ENCODE peak calls at places on chromosomes 13 and 19, in four cellular contexts. S is K562, X is HepG2, B is SK-N-SH. I is an unnamed sample.

GRCh38 chr19:31831421-31831820 is 482.2 kb upstream of the TSHZ3 start:
- DNase-seq in S (no peak), X (no peak), B (no peak), I (no peak)

GRCh38 chr19:29680447-29680846 is 15.2 kb downstream of the PLEKHF1 start:
- DNase-seq in S (no peak), X (no peak), B (no peak), I (no peak)

GRCh38 chr13:50531917-50532899 is 311.3 kb downstream of the DLEU7 start:
- DNase-seq in S (no peak), X (no peak), B (peak), I (no peak)

GRCh38 chr13:98641075-98641474 is 64.2 kb upstream of the STK24 start:
- DNase-seq in S (no peak), X (no peak), B (no peak), I (no peak)

GRCh38 chr19:29748996-29749395 is 33.9 kb upstream of the C19orf12 start:
- DNase-seq in S (no peak), X (no peak), B (no peak), I (no peak)

GRCh38 chr19:55638864-55639359 is 1.9 kb upstream of the ZNF580 start:
- DNase-seq in S (no peak), X (peak), B (peak), I (peak)

GRCh38 chr19:51687791-51688664 is 5.1 kb upstream of the SPACA6 start:
- DNase-seq in S (peak), X (no peak), B (peak), I (peak)

GRCh38 chr19:45630463-45630862 is 8.7 kb downstream of the EML2 start:
- DNase-seq in S (no peak), X (no peak), B (peak), I (no peak)

GRCh38 chr19:35089554-35089953 is 26.1 kb upstream of the FXYD3 start:
- DNase-seq in S (no peak), X (no peak), B (no peak), I (no peak)

GRCh38 chr13:94056362-94056990 is 423.0 kb downstream of the DCT start:
- DNase-seq in S (no peak), X (no peak), B (no peak), I (no peak)

GRCh38 chr13:50693755-50694154 is 149.7 kb downstream of the DLEU7 start:
- DNase-seq in S (no peak), X (no peak), B (no peak), I (peak)

DNA sequence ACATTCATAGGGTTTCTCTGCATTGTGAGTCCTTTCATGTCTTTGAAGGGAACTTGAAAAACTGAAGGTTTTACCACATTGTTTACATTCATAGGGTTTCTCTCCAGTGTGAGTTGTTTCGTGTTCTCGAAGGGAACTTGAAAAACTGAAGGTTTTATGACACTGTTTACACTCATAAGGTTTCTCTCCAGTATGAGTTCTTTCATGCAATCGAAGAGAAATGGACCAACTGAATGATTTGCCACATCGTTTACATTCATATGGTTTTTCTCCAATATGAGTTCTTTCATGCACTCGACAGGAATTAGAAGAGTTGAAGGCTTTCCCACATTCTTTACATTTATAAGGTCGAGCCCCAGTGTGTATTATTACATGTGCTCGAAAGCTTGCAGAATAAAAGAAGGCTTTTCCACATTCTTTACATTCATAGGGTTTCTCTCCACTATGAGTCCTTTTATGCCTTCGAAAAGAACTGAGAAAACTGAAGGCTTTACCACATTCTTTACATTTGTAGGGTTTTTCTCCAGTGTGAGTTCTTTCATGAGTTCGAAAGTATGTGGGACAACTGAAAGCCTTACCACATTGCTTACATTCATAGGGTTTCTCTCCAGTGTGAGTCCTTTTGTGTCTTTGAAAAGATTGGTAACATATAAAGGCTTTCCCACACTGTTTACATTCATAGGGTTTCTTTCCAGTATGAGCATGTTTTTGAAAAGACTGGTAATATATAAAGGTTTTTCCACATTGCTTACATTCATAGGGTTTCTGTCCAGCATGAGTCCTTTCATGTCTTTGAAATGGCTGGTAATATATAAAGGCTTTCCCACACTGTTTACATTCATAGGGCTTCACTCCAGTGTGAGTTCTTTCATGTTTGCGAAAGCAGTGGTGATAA is 20.7 kb downstream of the ZNF14 start:
- DNase-seq in S (no peak), X (no peak), B (no peak), I (no peak)
- TF ChIP-seq FOXJ3 in S (no peak), X (no peak), B (no peak), I (no peak)

GRCh38 chr19:46951236-46951986 is 68.2 kb upstream of the NPAS1 start:
- DNase-seq in S (no peak), X (peak), B (no peak), I (no peak)
- TF ChIP-seq FOXJ3 in S (no peak), X (no peak), B (no peak), I (no peak)

DNA sequence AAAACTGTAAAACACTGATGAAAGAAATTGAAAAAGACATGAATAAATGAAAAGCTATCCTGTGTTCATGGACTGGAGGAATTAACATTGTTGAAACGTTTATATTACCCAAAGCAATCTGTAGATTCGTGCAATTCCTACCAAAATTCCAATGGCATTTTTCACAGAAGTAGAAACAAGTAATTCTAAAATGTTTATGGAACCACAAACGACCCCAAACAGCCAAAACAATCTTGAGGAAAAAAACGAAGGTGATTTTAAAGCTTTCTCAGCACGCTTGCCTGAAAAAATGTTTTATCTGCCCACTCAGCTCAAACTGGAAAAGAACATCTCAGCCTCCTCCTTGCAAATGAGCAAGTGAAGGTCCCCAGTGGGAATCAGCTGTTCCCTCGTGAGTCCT is 255.9 kb upstream of the IRS2 start:
- DNase-seq in S (no peak), X (no peak), B (no peak), I (no peak)
- TF ChIP-seq FOXJ3 in S (no peak), X (no peak), B (no peak), I (no peak)

DNA sequence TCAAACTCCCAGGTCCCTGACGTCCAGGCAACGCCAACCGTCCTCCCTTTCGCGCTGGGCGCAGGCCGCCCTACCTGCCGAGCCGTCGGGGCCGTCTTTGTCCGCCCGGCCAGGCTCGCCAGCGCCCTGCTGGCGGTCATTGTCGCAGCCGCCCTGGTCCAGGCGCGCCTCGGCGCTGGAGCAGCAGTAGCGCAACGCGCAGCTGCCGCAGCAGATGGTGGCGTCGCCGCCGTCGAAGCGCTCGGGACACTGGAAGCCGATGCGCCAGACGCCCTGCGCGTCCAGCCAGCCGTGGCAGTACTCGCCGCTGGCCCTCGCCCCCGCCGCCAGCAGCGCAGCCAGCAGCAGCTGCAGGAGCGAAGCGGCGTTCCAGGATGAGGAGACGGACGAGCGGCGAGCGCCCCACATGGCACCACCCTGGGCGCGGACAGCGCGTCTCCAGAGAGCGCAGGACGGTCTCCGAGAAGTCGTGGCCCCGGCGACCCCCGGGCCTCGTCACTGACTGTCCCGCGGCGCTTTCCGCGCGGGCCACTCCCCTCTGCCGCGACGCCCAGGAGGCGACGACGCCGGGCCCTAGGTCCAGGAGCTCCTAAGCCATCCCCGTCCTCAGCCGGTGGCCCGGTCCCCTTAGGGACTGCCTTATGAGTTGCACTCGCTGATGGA is 1.1 kb downstream of the SHISA2 start:
- DNase-seq in S (no peak), X (no peak), B (peak), I (peak)
- TF ChIP-seq FOXJ3 in S (no peak), X (no peak), B (no peak), I (no peak)

GRCh38 chr13:34006011-34006410 is 188.1 kb downstream of the RFC3 start:
- DNase-seq in S (no peak), X (no peak), B (no peak), I (no peak)

GRCh38 chr13:34013061-34013460 is 195.1 kb downstream of the RFC3 start:
- DNase-seq in S (no peak), X (no peak), B (no peak), I (no peak)

GRCh38 chr13:34017231-34017630 is 199.3 kb downstream of the RFC3 start:
- DNase-seq in S (no peak), X (no peak), B (no peak), I (no peak)

GRCh38 chr13:34012354-34012753 is 194.4 kb downstream of the RFC3 start:
- DNase-seq in S (no peak), X (no peak), B (no peak), I (no peak)

GRCh38 chr13:34011552-34012085 is 193.7 kb downstream of the RFC3 start:
- DNase-seq in S (no peak), X (peak), B (no peak), I (no peak)
- TF ChIP-seq FOXJ3 in S (no peak), X (peak), B (no peak), I (no peak)

DNA sequence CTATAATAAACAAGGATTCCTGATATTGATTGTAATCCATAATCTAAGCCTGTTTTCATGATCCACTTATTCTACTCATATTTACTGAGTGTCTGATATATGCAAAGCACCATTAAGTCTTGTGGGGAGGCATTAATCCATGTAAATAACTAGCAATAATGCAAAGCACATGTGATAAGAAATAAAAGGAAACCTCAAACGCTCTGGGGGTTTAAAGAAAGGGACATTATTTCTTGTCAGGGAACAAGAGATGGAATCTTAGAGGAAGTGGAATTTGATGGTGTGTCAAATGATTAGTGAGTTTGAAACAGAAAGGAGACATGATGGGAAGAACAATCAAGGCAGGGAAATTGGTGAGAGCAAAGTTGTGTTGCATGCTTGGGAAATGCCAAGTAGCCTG is 57.4 kb upstream of the FLT1 start:
- DNase-seq in S (no peak), X (no peak), B (no peak), I (no peak)
- TF ChIP-seq FOXJ3 in S (no peak), X (no peak), B (no peak), I (no peak)

I was measured in WTC11.